ENCODE peak calls at places on chromosome 9, in four cellular contexts. D, I, Q and V are unnamed samples.

GRCh38 chr9:14380061-14380836 is 66.3 kb upstream of the NFIB start:
- DNase-seq in I (no peak), Q (no peak), D (no peak), V (no peak)

GRCh38 chr9:131942076-131942720 is 137.5 kb downstream of the MED27 start:
- DNase-seq in Q (no peak), I (no peak), D (no peak), V (no peak)

GRCh38 chr9:2943016-2943415 is 99.1 kb upstream of the PUM3 start:
- DNase-seq in Q (no peak), I (no peak), D (no peak), V (no peak)

GRCh38 chr9:91953723-91954122 is 3.7 kb upstream of the ROR2 start:
- DNase-seq in I (no peak), D (no peak), Q (no peak), V (no peak)

GRCh38 chr9:136614967-136615623 is 47.6 kb upstream of the EGFL7 start:
- DNase-seq in D (no peak), I (no peak), Q (no peak), V (no peak)

GRCh38 chr9:83151627-83152137 is 88.7 kb upstream of the RASEF start:
- DNase-seq in I (no peak), Q (no peak), D (no peak), V (no peak)

GRCh38 chr9:130860458-130861316 is 25.6 kb downstream of the ABL1 start:
- DNase-seq in D (peak; percentile 97), I (peak; percentile 89), Q (peak; percentile 94), V (no peak)

GRCh38 chr9:98157372-98157771 is 35.1 kb downstream of the CORO2A start:
- DNase-seq in I (no peak), Q (no peak), D (no peak), V (no peak)

GRCh38 chr9:92119581-92119980 is 4.4 kb upstream of the SPTLC1 start:
- DNase-seq in I (no peak), D (no peak), Q (no peak), V (no peak)

GRCh38 chr9:91458905-91459304 is 35.3 kb upstream of the NFIL3 start:
- DNase-seq in I (no peak), Q (no peak), D (no peak), V (no peak)

GRCh38 chr9:112380102-112380581 is at the start of gene HSDL2:
- DNase-seq in Q (peak; percentile 91), D (peak; percentile 37), I (no peak), V (no peak)

GRCh38 chr9:130867556-130867955 is 29.1 kb downstream of the QRFP start:
- DNase-seq in D (no peak), Q (no peak), I (no peak), V (no peak)

GRCh38 chr9:3672399-3672798 is 146.6 kb upstream of the RFX3 start:
- DNase-seq in Q (no peak), I (no peak), D (no peak), V (no peak)

GRCh38 chr9:35575478-35575877 is 29.6 kb upstream of the TESK1 start:
- DNase-seq in I (no peak), D (no peak), Q (no peak), V (no peak)

GRCh38 chr9:34688329-34689161 is 2.5 kb downstream of the CCL19 start:
- DNase-seq in Q (no peak), D (no peak), I (no peak), V (no peak)

GRCh38 chr9:108156270-108156998 is 666.9 kb upstream of the KLF4 start:
- DNase-seq in D (no peak), I (no peak), Q (no peak), V (no peak)

GRCh38 chr9:4417578-4418325 is 72.5 kb upstream of the SLC1A1 start:
- DNase-seq in D (peak; percentile 80), Q (no peak), I (no peak), V (no peak)

GRCh38 chr9:38090170-38090569 is 21.1 kb upstream of the SHB start:
- DNase-seq in I (no peak), Q (no peak), D (no peak), V (no peak)

GRCh38 chr9:12730952-12731351 is 37.8 kb downstream of the TYRP1 start:
- DNase-seq in D (no peak), Q (no peak), I (no peak), V (no peak)

GRCh38 chr9:35051069-35051967 is 21.1 kb downstream of the VCP start:
- DNase-seq in D (peak; percentile 79), Q (peak; percentile 81), I (peak; percentile 37), V (no peak)

GRCh38 chr9:86943871-86944240 is 3.5 kb downstream of the GAS1 start:
- DNase-seq in Q (no peak), I (no peak), D (no peak), V (no peak)
- H3K4me3 ChIP-seq in Q (no peak overlapping the region), I (no peak overlapping the region), D (peak overlapping the region; percentile 25), V (no peak overlapping the region)

DNA sequence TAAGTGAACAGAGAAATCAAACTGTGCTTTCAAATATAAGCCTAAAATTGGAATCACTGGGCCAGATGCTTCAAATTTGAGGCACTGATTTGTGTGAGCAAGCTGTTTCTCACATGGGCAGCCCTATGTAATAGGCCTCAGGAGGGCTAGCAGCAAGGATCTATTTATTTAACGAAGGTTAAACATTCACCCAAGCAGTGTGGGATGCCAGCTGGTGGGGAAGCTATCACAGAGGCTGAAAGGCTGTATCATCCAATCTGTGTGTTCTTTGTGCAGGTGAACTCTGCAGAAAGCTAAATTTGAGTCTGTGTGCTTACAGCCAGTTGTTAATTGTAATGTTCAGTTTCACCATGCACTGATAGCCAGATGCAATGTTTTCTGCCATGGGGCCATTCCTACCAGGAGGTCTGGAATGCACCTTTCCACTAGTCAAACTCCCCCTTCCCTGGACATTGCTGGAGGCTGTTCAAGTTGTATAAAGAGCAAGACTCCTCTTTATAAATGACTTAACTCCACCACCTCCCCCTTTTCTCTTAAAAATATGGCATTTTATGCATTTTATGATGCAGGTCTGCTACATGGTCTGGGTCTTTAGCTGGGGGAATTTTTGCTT is 228.9 kb downstream of the SH3GL2 start:
- DNase-seq in I (no peak), D (no peak), Q (no peak), V (no peak)
- H3K4me3 ChIP-seq in I (no peak overlapping the region), D (no peak overlapping the region), Q (no peak overlapping the region), V (no peak overlapping the region)

DNA sequence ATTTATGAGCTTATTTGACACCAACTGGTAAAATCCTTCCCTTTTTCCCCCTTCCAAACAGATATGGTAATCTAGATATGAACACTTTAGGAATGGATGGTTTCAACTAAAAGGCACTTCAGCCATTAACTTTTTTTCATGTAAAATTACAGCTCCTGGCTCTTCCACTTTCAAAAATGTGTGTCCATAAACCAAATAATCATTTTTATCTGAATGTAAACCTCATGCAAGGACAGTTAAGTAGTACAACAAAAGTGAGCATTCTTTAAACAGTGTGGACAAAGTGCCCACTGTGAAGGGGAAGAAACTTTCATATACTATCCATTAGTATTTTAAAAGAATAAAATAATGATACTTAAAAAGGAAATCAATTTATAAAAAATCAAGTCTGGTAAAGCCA is 17.2 kb downstream of the RAB14 start:
- DNase-seq in I (no peak), Q (no peak), D (no peak), V (no peak)
- H3K4me3 ChIP-seq in I (no peak overlapping the region), Q (no peak overlapping the region), D (no peak overlapping the region), V (no peak overlapping the region)

GRCh38 chr9:116689117-116689516 is 2.0 kb downstream of the TRIM32 start:
- DNase-seq in I (no peak), D (no peak), Q (no peak), V (no peak)
- H3K4me3 ChIP-seq in I (no peak overlapping the region), D (no peak overlapping the region), Q (no peak overlapping the region), V (no peak overlapping the region)

GRCh38 chr9:470795-471194 is 256.1 kb downstream of the DOCK8 start:
- DNase-seq in D (no peak), Q (no peak), I (no peak), V (no peak)
- H3K4me3 ChIP-seq in D (no peak overlapping the region), Q (no peak overlapping the region), I (no peak overlapping the region), V (peak overlapping the region; percentile 58)

GRCh38 chr9:110175275-110175968 is 32.5 kb downstream of the C9orf152 start:
- DNase-seq in Q (peak; percentile 36), D (no peak), I (no peak), V (no peak)
- H3K4me3 ChIP-seq in Q (no peak overlapping the region), D (no peak overlapping the region), I (no peak overlapping the region), V (no peak overlapping the region)

DNA sequence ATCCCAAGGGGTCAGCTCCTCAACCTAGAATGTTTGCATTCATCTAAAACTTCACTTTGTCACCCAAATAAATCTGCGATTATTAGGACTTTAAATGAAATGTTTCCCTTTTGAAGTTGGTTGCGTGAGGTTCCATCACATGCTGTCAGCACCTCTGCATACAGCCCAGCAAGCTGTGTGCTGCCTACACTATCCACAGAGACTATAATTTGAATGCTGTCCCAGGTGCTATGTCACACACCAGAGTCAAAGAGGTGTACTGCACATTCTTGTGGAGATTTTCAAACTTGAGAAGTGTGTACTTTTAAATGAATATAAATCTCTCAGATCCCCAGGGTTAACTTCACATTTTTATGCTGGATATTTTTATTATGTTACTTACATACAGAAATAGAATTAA is 19.3 kb upstream of the CKS2 start:
- DNase-seq in I (no peak), Q (no peak), D (no peak), V (no peak)
- H3K4me3 ChIP-seq in I (no peak overlapping the region), Q (no peak overlapping the region), D (no peak overlapping the region), V (no peak overlapping the region)

GRCh38 chr9:95517559-95517933 is 775 bp upstream of the PTCH1 start:
- DNase-seq in I (no peak), Q (no peak), D (no peak), V (no peak)
- H3K4me3 ChIP-seq in I (no peak overlapping the region), Q (no peak overlapping the region), D (peak overlapping the region; percentile 59), V (no peak overlapping the region)

GRCh38 chr9:125844611-125845010 is 97.4 kb downstream of the PBX3 start:
- DNase-seq in Q (no peak), I (no peak), D (no peak), V (no peak)

GRCh38 chr9:125842215-125842614 is 95.0 kb downstream of the PBX3 start:
- DNase-seq in D (no peak), Q (no peak), I (no peak), V (no peak)

GRCh38 chr9:125845271-125845808 is 98.2 kb downstream of the PBX3 start:
- DNase-seq in Q (no peak), D (no peak), I (no peak), V (no peak)

GRCh38 chr9:125841444-125841843 is 94.3 kb downstream of the PBX3 start:
- DNase-seq in Q (no peak), D (no peak), I (no peak), V (no peak)

DNA sequence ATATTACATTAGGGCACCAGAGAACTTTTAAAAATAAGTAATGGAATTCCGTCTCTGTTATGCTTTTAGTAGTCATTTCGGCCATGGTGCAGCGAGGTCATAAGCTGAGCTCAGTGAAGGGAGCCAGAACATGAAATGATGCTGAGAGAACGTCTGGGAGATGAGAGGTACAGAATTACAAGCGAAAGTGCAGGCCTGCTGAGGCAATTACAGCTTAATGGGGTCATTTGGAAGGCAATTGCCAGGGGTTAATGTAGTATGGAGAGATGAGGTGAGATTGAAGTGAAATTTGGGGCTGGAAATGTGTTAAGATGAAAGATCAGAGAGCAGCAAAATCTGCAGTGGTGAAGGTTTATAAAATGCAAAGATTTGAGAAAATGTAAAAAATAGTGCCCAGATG is 96.5 kb downstream of the PBX3 start:
- DNase-seq in Q (no peak), D (peak; percentile 71), I (peak; percentile 34), V (no peak)
- H3K4me3 ChIP-seq in Q (no peak overlapping the region), D (peak overlapping the region; percentile 20), I (no peak overlapping the region), V (no peak overlapping the region)